ENCODE peak calls at places on chromosomes 3 and 15, in eight cellular contexts. One of them, this sample, is unnamed.

GRCh38 chr3:150453353-150453752 is 45.3 kb downstream of the TSC22D2 start:
- DNase-seq in epithelial cell of proximal tubule: no peak
- DNase-seq in brain microvascular endothelial cell: no peak
- DNase-seq in CD8-positive, alpha-beta T cell: no peak
- DNase-seq in transverse colon: no peak
- DNase-seq in foreskin fibroblast: no peak
- DNase-seq in WTC11: no peak
- DNase-seq in AG04450: no peak
- DNase-seq in this sample: no peak

GRCh38 chr15:86273309-86273708 is 193.6 kb downstream of the AGBL1 start:
- DNase-seq in brain microvascular endothelial cell: no peak
- DNase-seq in foreskin fibroblast: no peak
- DNase-seq in transverse colon: no peak
- DNase-seq in epithelial cell of proximal tubule: no peak
- DNase-seq in AG04450: no peak
- DNase-seq in CD8-positive, alpha-beta T cell: no peak
- DNase-seq in WTC11: no peak
- DNase-seq in this sample: no peak

GRCh38 chr15:62756995-62757360 is 285.6 kb upstream of the TPM1 start:
- DNase-seq in brain microvascular endothelial cell: no peak
- DNase-seq in epithelial cell of proximal tubule: no peak
- DNase-seq in foreskin fibroblast: no peak
- DNase-seq in CD8-positive, alpha-beta T cell: no peak
- DNase-seq in WTC11: no peak
- DNase-seq in AG04450: no peak
- DNase-seq in transverse colon: no peak
- DNase-seq in this sample: no peak

GRCh38 chr3:124633527-124633926 is 96.7 kb upstream of the UMPS start:
- DNase-seq in epithelial cell of proximal tubule: no peak
- DNase-seq in WTC11: no peak
- DNase-seq in foreskin fibroblast: no peak
- DNase-seq in CD8-positive, alpha-beta T cell: no peak
- DNase-seq in AG04450: no peak
- DNase-seq in brain microvascular endothelial cell: no peak
- DNase-seq in transverse colon: no peak
- DNase-seq in this sample: no peak

GRCh38 chr3:81484532-81484931 is 276.9 kb downstream of the GBE1 start:
- DNase-seq in brain microvascular endothelial cell: no peak
- DNase-seq in AG04450: no peak
- DNase-seq in CD8-positive, alpha-beta T cell: no peak
- DNase-seq in foreskin fibroblast: no peak
- DNase-seq in transverse colon: no peak
- DNase-seq in epithelial cell of proximal tubule: no peak
- DNase-seq in WTC11: no peak
- DNase-seq in this sample: no peak

GRCh38 chr3:70249509-70250160 is 62.8 kb downstream of the MDFIC2 start:
- DNase-seq in transverse colon: no peak
- DNase-seq in foreskin fibroblast: no peak
- DNase-seq in CD8-positive, alpha-beta T cell: no peak
- DNase-seq in AG04450: no peak
- DNase-seq in brain microvascular endothelial cell: peak
- DNase-seq in epithelial cell of proximal tubule: no peak
- DNase-seq in WTC11: no peak
- DNase-seq in this sample: no peak

GRCh38 chr15:68635142-68635541 is 56.3 kb downstream of the CORO2B start:
- DNase-seq in WTC11: no peak
- DNase-seq in AG04450: no peak
- DNase-seq in foreskin fibroblast: no peak
- DNase-seq in brain microvascular endothelial cell: no peak
- DNase-seq in transverse colon: no peak
- DNase-seq in CD8-positive, alpha-beta T cell: no peak
- DNase-seq in epithelial cell of proximal tubule: no peak
- DNase-seq in this sample: no peak

GRCh38 chr3:141414141-141414689 is 45.9 kb downstream of the ZBTB38 start:
- DNase-seq in brain microvascular endothelial cell: no peak
- DNase-seq in AG04450: no peak
- DNase-seq in CD8-positive, alpha-beta T cell: no peak
- DNase-seq in epithelial cell of proximal tubule: no peak
- DNase-seq in foreskin fibroblast: peak
- DNase-seq in WTC11: no peak
- DNase-seq in transverse colon: no peak
- DNase-seq in this sample: no peak

GRCh38 chr3:36197176-36197575 is 183.1 kb upstream of the STAC start:
- DNase-seq in brain microvascular endothelial cell: no peak
- DNase-seq in transverse colon: no peak
- DNase-seq in WTC11: no peak
- DNase-seq in foreskin fibroblast: no peak
- DNase-seq in epithelial cell of proximal tubule: no peak
- DNase-seq in CD8-positive, alpha-beta T cell: no peak
- DNase-seq in AG04450: no peak
- DNase-seq in this sample: no peak

GRCh38 chr15:31384568-31384967 is 57.9 kb downstream of the KLF13 start:
- DNase-seq in epithelial cell of proximal tubule: no peak
- DNase-seq in foreskin fibroblast: no peak
- DNase-seq in brain microvascular endothelial cell: no peak
- DNase-seq in WTC11: no peak
- DNase-seq in AG04450: no peak
- DNase-seq in transverse colon: no peak
- DNase-seq in CD8-positive, alpha-beta T cell: no peak
- DNase-seq in this sample: no peak

GRCh38 chr3:168865022-168865551 is 769.4 kb upstream of the GOLIM4 start:
- DNase-seq in foreskin fibroblast: no peak
- DNase-seq in brain microvascular endothelial cell: peak
- DNase-seq in AG04450: no peak
- DNase-seq in CD8-positive, alpha-beta T cell: no peak
- DNase-seq in transverse colon: no peak
- DNase-seq in epithelial cell of proximal tubule: no peak
- DNase-seq in WTC11: no peak
- DNase-seq in this sample: no peak

GRCh38 chr3:130514671-130515070 is 2.3 kb upstream of the COL6A6 start:
- DNase-seq in epithelial cell of proximal tubule: no peak
- DNase-seq in WTC11: no peak
- DNase-seq in brain microvascular endothelial cell: no peak
- DNase-seq in transverse colon: no peak
- DNase-seq in CD8-positive, alpha-beta T cell: no peak
- DNase-seq in foreskin fibroblast: no peak
- DNase-seq in AG04450: no peak
- DNase-seq in this sample: no peak

GRCh38 chr15:55289573-55290360 is at the start of gene RAB27A:
- DNase-seq in epithelial cell of proximal tubule: no peak
- DNase-seq in brain microvascular endothelial cell: no peak
- DNase-seq in foreskin fibroblast: peak
- DNase-seq in AG04450: no peak
- DNase-seq in CD8-positive, alpha-beta T cell: peak
- DNase-seq in transverse colon: peak
- DNase-seq in WTC11: peak
- DNase-seq in this sample: peak

GRCh38 chr3:177440456-177441105 is 243.3 kb upstream of the TBL1XR1 start:
- DNase-seq in epithelial cell of proximal tubule: no peak
- DNase-seq in AG04450: no peak
- DNase-seq in transverse colon: no peak
- DNase-seq in foreskin fibroblast: no peak
- DNase-seq in CD8-positive, alpha-beta T cell: no peak
- DNase-seq in brain microvascular endothelial cell: no peak
- DNase-seq in WTC11: no peak
- DNase-seq in this sample: no peak

GRCh38 chr3:15313461-15313860 is 18.9 kb downstream of the SH3BP5 start:
- DNase-seq in CD8-positive, alpha-beta T cell: no peak
- DNase-seq in transverse colon: no peak
- DNase-seq in foreskin fibroblast: no peak
- DNase-seq in epithelial cell of proximal tubule: no peak
- DNase-seq in WTC11: no peak
- DNase-seq in AG04450: no peak
- DNase-seq in brain microvascular endothelial cell: no peak
- DNase-seq in this sample: no peak

GRCh38 chr15:42141795-42142667 is 14.4 kb downstream of the PLA2G4F start:
- DNase-seq in foreskin fibroblast: no peak
- DNase-seq in epithelial cell of proximal tubule: no peak
- DNase-seq in CD8-positive, alpha-beta T cell: no peak
- DNase-seq in WTC11: peak
- DNase-seq in brain microvascular endothelial cell: no peak
- DNase-seq in AG04450: no peak
- DNase-seq in transverse colon: no peak
- DNase-seq in this sample: no peak

DNA sequence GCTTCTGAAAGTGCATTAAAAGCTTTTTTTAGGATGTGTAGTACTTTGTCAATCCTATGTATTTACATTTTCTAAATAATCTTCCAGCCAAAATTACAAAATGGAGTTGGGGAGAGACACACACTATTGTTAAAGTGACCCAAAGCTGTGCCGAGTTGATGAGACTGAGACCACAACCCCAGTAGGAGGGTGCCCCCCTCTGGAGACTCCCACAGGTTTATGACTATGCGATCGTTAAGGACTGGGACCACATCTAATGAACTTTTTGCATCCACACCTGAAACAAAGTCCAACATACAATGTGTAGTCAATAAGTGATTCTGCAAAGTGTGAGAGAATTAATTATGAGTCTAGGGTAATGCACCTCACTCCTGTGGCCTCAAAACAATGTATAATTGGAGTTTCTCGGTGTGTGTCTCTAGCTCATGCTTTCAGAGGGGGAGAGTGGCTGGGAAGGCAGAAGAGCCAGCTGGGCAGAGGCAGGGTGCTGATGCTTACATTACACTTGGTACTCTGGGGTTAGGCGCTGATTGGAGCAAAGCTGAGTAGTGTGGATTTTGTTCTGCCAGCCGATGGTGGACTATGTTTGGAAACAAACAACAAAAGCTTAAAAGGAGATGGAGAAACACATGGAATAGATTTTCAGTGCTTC is 102.8 kb downstream of the KCNH8 start:
- DNase-seq in foreskin fibroblast: no peak
- DNase-seq in CD8-positive, alpha-beta T cell: no peak
- DNase-seq in AG04450: no peak
- DNase-seq in epithelial cell of proximal tubule: no peak
- DNase-seq in brain microvascular endothelial cell: no peak
- DNase-seq in transverse colon: no peak
- DNase-seq in WTC11: peak
- DNase-seq in this sample: no peak
- TF ChIP-seq CTCF in foreskin fibroblast: no peak
- TF ChIP-seq CTCF in CD8-positive, alpha-beta T cell: no peak
- TF ChIP-seq CTCF in AG04450: no peak
- TF ChIP-seq CTCF in epithelial cell of proximal tubule: peak
- TF ChIP-seq CTCF in brain microvascular endothelial cell: no peak
- TF ChIP-seq CTCF in transverse colon: no peak
- TF ChIP-seq CTCF in WTC11: no peak
- TF ChIP-seq CTCF in this sample: no peak

DNA sequence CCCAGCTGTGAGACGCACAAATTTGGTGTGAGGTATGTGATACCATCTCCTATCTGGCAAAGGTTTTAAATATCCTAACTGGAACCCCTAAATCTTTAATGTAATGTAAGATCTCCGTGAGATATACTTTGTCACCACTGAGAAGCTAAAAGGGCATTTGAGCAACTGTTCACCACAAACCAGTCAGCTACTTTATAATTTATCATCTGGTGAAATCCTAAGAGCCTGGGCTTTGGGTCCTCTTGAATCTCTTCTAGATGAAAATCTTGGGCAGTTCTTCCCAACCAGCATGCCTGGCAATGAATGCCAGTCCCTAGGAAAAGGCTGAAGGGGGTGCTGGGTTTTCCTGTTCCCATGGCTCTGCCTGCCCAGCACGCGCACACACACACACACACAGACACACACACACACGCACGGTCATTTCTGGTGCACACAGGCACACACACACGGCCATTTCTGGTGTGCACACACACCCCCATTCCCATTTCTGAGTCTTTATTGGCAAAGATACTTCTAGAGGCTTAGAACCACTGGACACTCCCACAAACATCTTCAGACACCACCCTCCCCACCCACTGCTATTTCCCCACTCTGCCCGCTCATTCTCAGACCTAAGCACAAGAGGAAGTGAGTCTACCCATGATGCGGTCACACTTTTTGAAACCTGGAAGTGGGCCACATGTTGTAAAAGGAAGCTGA is 72.6 kb downstream of the MYO1E start:
- DNase-seq in transverse colon: peak
- DNase-seq in brain microvascular endothelial cell: peak
- DNase-seq in AG04450: peak
- DNase-seq in foreskin fibroblast: peak
- DNase-seq in WTC11: no peak
- DNase-seq in epithelial cell of proximal tubule: peak
- DNase-seq in CD8-positive, alpha-beta T cell: peak
- DNase-seq in this sample: peak
- TF ChIP-seq CTCF in transverse colon: no peak
- TF ChIP-seq CTCF in brain microvascular endothelial cell: no peak
- TF ChIP-seq CTCF in AG04450: no peak
- TF ChIP-seq CTCF in foreskin fibroblast: no peak
- TF ChIP-seq CTCF in WTC11: no peak
- TF ChIP-seq CTCF in epithelial cell of proximal tubule: no peak
- TF ChIP-seq CTCF in CD8-positive, alpha-beta T cell: no peak
- TF ChIP-seq CTCF in this sample: no peak

GRCh38 chr15:38029741-38030140 is 95.3 kb downstream of the TMCO5A start:
- DNase-seq in WTC11: no peak
- DNase-seq in transverse colon: no peak
- DNase-seq in CD8-positive, alpha-beta T cell: no peak
- DNase-seq in epithelial cell of proximal tubule: no peak
- DNase-seq in AG04450: peak
- DNase-seq in brain microvascular endothelial cell: no peak
- DNase-seq in foreskin fibroblast: no peak
- DNase-seq in this sample: no peak

GRCh38 chr15:38024293-38025091 is 90.1 kb downstream of the TMCO5A start:
- DNase-seq in WTC11: no peak
- DNase-seq in foreskin fibroblast: no peak
- DNase-seq in transverse colon: no peak
- DNase-seq in epithelial cell of proximal tubule: no peak
- DNase-seq in CD8-positive, alpha-beta T cell: no peak
- DNase-seq in brain microvascular endothelial cell: no peak
- DNase-seq in AG04450: no peak
- DNase-seq in this sample: no peak

GRCh38 chr15:38030609-38031008 is 96.2 kb downstream of the TMCO5A start:
- DNase-seq in CD8-positive, alpha-beta T cell: no peak
- DNase-seq in WTC11: no peak
- DNase-seq in transverse colon: no peak
- DNase-seq in foreskin fibroblast: no peak
- DNase-seq in AG04450: no peak
- DNase-seq in epithelial cell of proximal tubule: no peak
- DNase-seq in brain microvascular endothelial cell: no peak
- DNase-seq in this sample: no peak

DNA sequence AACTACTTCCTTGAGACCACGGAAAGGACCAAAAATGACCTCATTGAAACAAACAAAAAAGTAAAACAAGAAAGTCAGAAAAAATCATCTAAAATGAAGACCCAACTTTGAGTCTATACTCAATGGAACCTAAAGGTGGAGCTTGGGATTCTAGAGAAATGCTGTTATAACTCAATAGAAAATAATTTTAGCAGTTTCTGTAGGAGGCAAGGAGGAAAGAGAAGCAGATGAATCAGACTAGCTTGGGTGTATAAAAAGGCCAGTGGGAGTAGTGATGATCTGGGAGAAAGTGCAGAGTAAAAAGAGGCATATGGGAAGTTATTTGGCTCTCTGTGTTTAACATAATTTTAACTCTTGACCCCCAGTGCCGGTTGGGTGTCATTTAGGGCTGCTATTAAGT is 94.4 kb downstream of the TMCO5A start:
- DNase-seq in CD8-positive, alpha-beta T cell: no peak
- DNase-seq in brain microvascular endothelial cell: no peak
- DNase-seq in AG04450: no peak
- DNase-seq in transverse colon: no peak
- DNase-seq in foreskin fibroblast: peak
- DNase-seq in WTC11: no peak
- DNase-seq in epithelial cell of proximal tubule: no peak
- DNase-seq in this sample: no peak
- TF ChIP-seq CTCF in CD8-positive, alpha-beta T cell: no peak
- TF ChIP-seq CTCF in brain microvascular endothelial cell: peak
- TF ChIP-seq CTCF in AG04450: peak
- TF ChIP-seq CTCF in transverse colon: no peak
- TF ChIP-seq CTCF in foreskin fibroblast: no peak
- TF ChIP-seq CTCF in WTC11: no peak
- TF ChIP-seq CTCF in epithelial cell of proximal tubule: peak
- TF ChIP-seq CTCF in this sample: no peak

GRCh38 chr3:30864836-30865235 is 29.6 kb downstream of the GADL1 start:
- DNase-seq in WTC11: no peak
- DNase-seq in CD8-positive, alpha-beta T cell: no peak
- DNase-seq in foreskin fibroblast: no peak
- DNase-seq in brain microvascular endothelial cell: no peak
- DNase-seq in epithelial cell of proximal tubule: no peak
- DNase-seq in AG04450: no peak
- DNase-seq in transverse colon: no peak
- DNase-seq in this sample: no peak
- TF ChIP-seq CTCF in WTC11: no peak
- TF ChIP-seq CTCF in CD8-positive, alpha-beta T cell: no peak
- TF ChIP-seq CTCF in foreskin fibroblast: no peak
- TF ChIP-seq CTCF in brain microvascular endothelial cell: no peak
- TF ChIP-seq CTCF in epithelial cell of proximal tubule: no peak
- TF ChIP-seq CTCF in AG04450: no peak
- TF ChIP-seq CTCF in transverse colon: no peak
- TF ChIP-seq CTCF in this sample: no peak

This sample was measured in CD14-positive monocyte.